ENCODE peak calls at places on chromosomes 7 and 10, in six cellular contexts. S is Daoy; Q is T-helper 9 cell; V is activated CD4-positive, alpha-beta T cell treated with anti-CD3 and anti-CD28 coated beads for 4 hours; N is endothelial cell; D is Right ventricle myocardium superior. L is an unnamed sample.

GRCh38 chr10:59993931-59994330 is 87.6 kb upstream of the CCDC6 start:
- DNase-seq in N (no peak), S (no peak), Q (no peak), D (no peak), V (no peak), L (no peak)

GRCh38 chr7:13933536-13933935 is 55.9 kb downstream of the ETV1 start:
- DNase-seq in Q (no peak), D (no peak), S (no peak), V (no peak), N (no peak), L (no peak)

GRCh38 chr10:68871731-68872342 is 29.3 kb upstream of the DDX50 start:
- DNase-seq in Q (no peak), N (no peak), D (no peak), S (peak), V (no peak), L (no peak)

GRCh38 chr7:128904381-128905197 is 5.9 kb downstream of the KCP start:
- DNase-seq in N (no peak), V (no peak), Q (no peak), D (peak), S (peak), L (peak)

GRCh38 chr10:75858357-75858756 is 426.9 kb downstream of the LRMDA start:
- DNase-seq in D (no peak), N (no peak), Q (no peak), V (no peak), S (no peak), L (no peak)

GRCh38 chr10:3776796-3777571 is 8.0 kb downstream of the KLF6 start:
- DNase-seq in S (peak), Q (peak), N (no peak), D (no peak), V (peak), L (no peak)

GRCh38 chr7:44384586-44385383 is 59.4 kb upstream of the CAMK2B start:
- DNase-seq in V (no peak), S (no peak), N (no peak), Q (no peak), D (no peak), L (no peak)

GRCh38 chr7:23242321-23242720 is 4.3 kb upstream of the GPNMB start:
- DNase-seq in V (no peak), N (no peak), Q (no peak), D (no peak), S (no peak), L (no peak)

GRCh38 chr7:31336202-31337035 is 4.1 kb downstream of the NEUROD6 start:
- DNase-seq in S (peak), D (peak), N (peak), Q (no peak), V (no peak), L (no peak)

GRCh38 chr10:124921261-124921660 is 20.7 kb upstream of the ZRANB1 start:
- DNase-seq in Q (no peak), S (no peak), N (no peak), V (no peak), D (no peak), L (no peak)

L was measured in HL-60.